ENCODE peak calls at places on chromosome 1, in five cellular contexts. M is Karpas-422, H is upper lobe of right lung, J is WERI-Rb-1, W is prostate gland. F is an unnamed sample.
A peak's percentile ranks its signal among the peaks of the same experiment; 100 is the strongest.

GRCh38 chr1:12556368-12556930 is 61.6 kb downstream of the DHRS3 start:
- DNase-seq in M (no peak), H (peak; percentile 74), J (no peak), W (peak; percentile 54), F (no peak)

GRCh38 chr1:168567568-168567967 is 8.8 kb upstream of the XCL1 start:
- DNase-seq in M (no peak), H (no peak), J (no peak), W (no peak), F (no peak)

GRCh38 chr1:205543351-205544305 is 39.2 kb downstream of the CDK18 start:
- DNase-seq in M (no peak), H (peak; percentile 87), J (peak; percentile 79), W (peak; percentile 74), F (no peak)

GRCh38 chr1:31575373-31576140 is 758 bp upstream of the TINAGL1 start:
- DNase-seq in M (no peak), H (peak; percentile 84), J (no peak), W (peak; percentile 84), F (no peak)

GRCh38 chr1:64686828-64687724 is 57.8 kb upstream of the RAVER2 start:
- DNase-seq in M (peak; percentile 69), H (no peak), J (peak; percentile 16), W (peak; percentile 16), F (no peak)

GRCh38 chr1:146001734-146002133 is 5.4 kb upstream of the TXNIP start:
- DNase-seq in M (no peak), H (no peak), J (no peak), W (no peak), F (no peak)

GRCh38 chr1:100397681-100398080 is 45.4 kb downstream of the CDC14A start:
- DNase-seq in M (no peak), H (no peak), J (no peak), W (no peak), F (no peak)

GRCh38 chr1:112971006-112971405 is 15.0 kb upstream of the SLC16A1 start:
- DNase-seq in M (no peak), H (no peak), J (no peak), W (no peak), F (no peak)

GRCh38 chr1:42085596-42085995 is 67.6 kb upstream of the GUCA2B start:
- DNase-seq in M (no peak), H (no peak), J (no peak), W (no peak), F (no peak)

GRCh38 chr1:63935553-63935952 is 161.7 kb downstream of the ROR1 start:
- DNase-seq in M (no peak), H (no peak), J (no peak), W (no peak), F (no peak)

GRCh38 chr1:30200161-30200560 is 523.2 kb downstream of the MATN1 start:
- DNase-seq in M (no peak), H (no peak), J (no peak), W (no peak), F (no peak)

GRCh38 chr1:99239690-99240089 is 24.6 kb upstream of the PLPPR4 start:
- DNase-seq in M (no peak), H (no peak), J (no peak), W (no peak), F (no peak)

DNA sequence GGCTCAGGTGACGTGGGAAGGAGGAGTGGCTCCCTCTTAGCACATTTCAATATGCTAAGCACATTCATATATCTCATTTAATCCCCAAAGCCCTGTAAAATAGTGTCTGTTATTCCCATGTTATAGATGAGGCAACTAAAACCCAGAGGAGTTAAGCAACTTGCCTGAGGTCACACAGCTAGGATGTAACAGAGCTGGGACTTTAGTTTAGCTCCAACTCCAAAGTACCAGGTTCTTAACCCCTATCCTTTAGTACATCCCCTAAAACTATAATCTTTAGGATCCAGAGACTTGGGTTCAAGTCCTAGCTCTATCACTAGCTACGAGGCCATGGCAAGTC is 48.5 kb downstream of the LGR6 start:
- DNase-seq in M (no peak), H (no peak), J (peak; percentile 1), W (no peak), F (no peak)
- H3K27ac ChIP-seq in M (no peak overlapping the region), H (no peak overlapping the region), J (no peak overlapping the region), W (peak overlapping the region; percentile 25), F (no peak overlapping the region)

GRCh38 chr1:117795190-117795589 is 134.2 kb downstream of the GDAP2 start:
- DNase-seq in M (no peak), H (no peak), J (no peak), W (no peak), F (no peak)
- H3K27ac ChIP-seq in M (no peak overlapping the region), H (no peak overlapping the region), J (no peak overlapping the region), W (no peak overlapping the region), F (no peak overlapping the region)

GRCh38 chr1:183038913-183039312 is 15.7 kb downstream of the LAMC1 start:
- DNase-seq in M (no peak), H (no peak), J (no peak), W (no peak), F (no peak)

GRCh38 chr1:183032122-183032921 is 9.1 kb downstream of the LAMC1 start:
- DNase-seq in M (no peak), H (no peak), J (no peak), W (no peak), F (no peak)

GRCh38 chr1:183033205-183033604 is 10.0 kb downstream of the LAMC1 start:
- DNase-seq in M (no peak), H (no peak), J (no peak), W (no peak), F (no peak)

GRCh38 chr1:183038333-183038876 is 15.2 kb downstream of the LAMC1 start:
- DNase-seq in M (no peak), H (no peak), J (no peak), W (no peak), F (no peak)

DNA sequence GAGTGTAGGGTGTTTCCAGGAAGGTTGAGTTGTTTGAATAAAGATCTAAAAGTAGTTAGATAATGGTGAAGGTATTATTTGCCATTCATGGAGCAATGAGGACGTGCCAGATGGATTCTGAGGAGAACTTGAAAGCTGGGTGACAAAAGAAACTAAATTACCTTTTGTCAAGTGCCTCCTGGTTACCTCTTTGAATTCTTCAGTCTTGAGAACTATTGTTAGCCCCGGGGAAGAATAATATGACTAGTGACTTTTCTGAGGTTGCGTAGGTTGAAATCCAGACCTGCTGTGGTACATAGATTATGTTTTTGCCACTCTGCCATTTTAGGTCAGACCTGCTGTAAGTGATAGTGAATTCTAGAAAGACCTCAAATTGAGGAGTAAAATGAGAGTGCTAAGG is 11.5 kb downstream of the LAMC1 start:
- DNase-seq in M (no peak), H (no peak), J (no peak), W (no peak), F (no peak)
- H3K27ac ChIP-seq in M (no peak overlapping the region), H (no peak overlapping the region), J (no peak overlapping the region), W (no peak overlapping the region), F (no peak overlapping the region)

DNA sequence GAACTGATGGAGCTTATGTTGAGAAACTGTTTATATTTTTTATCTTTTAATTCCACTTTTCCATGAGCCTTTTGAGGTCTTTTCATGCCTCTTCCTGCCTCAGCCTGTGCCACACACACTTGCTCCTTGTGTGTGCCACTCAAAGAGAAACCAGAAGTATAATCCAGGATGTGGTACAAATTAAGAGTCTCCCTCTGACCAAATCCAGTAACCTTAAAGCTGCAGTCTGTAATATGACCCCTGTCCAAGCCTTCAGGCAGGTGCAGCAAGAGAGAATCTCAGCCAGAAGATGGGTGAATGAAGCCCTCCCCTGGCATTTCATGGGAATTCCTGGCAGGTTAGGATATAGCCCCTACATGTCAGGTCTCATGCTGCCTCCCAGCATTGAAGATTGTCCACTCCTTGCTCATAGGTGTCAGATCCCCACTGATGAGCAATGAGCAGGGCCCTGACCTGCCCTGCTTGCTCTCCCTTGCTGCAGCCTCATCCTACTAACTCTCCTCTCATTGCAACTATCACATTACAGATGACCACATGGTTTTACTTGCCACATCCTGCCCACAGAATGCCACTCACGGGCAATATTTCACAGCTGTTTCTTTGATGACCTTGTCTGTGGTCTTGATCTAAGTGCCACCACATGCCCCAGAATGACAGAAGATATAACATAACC is 169.3 kb downstream of the SEC16B start:
- DNase-seq in M (no peak), H (no peak), J (no peak), W (no peak), F (no peak)
- H3K27ac ChIP-seq in M (no peak overlapping the region), H (no peak overlapping the region), J (no peak overlapping the region), W (no peak overlapping the region), F (no peak overlapping the region)

GRCh38 chr1:114735479-114735878 is 18.9 kb upstream of the NRAS start:
- DNase-seq in M (no peak), H (no peak), J (no peak), W (no peak), F (no peak)
- H3K27ac ChIP-seq in M (no peak overlapping the region), H (no peak overlapping the region), J (no peak overlapping the region), W (no peak overlapping the region), F (no peak overlapping the region)

DNA sequence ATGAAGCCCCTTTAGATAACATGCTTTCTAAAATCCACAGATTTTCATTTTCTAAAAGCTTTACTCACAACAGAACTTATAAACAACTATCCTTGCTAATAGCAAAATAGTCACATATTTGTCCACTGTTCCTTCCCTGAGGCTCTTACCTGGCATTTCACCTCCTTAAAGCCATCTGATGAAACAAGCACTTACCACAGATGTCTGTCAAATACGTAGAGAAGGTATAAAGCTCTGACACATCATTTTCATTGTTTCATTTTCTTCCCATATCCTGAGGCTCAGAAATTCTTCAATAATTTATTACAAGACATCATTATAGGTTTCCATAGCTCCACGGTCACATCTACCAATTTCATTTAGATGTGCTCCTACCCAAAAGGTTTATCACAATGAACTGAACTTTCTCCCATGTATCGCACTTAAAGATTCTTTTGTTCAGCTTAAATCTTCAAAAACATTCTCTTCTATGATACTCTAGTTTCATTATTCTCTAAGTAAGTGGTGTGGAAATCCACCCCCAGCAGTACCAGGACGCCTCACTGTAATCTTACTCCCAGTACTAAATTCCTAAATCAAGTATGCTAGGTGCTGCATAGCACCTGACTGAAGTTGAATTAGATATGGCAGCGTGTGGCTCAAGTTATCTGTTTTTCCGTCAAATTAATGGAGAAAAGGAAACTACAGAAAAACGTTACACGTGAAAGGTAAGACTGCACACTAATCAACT is 569.6 kb downstream of the SMYD3 start:
- DNase-seq in M (no peak), H (no peak), J (no peak), W (no peak), F (no peak)
- H3K27ac ChIP-seq in M (no peak overlapping the region), H (no peak overlapping the region), J (no peak overlapping the region), W (no peak overlapping the region), F (no peak overlapping the region)

DNA sequence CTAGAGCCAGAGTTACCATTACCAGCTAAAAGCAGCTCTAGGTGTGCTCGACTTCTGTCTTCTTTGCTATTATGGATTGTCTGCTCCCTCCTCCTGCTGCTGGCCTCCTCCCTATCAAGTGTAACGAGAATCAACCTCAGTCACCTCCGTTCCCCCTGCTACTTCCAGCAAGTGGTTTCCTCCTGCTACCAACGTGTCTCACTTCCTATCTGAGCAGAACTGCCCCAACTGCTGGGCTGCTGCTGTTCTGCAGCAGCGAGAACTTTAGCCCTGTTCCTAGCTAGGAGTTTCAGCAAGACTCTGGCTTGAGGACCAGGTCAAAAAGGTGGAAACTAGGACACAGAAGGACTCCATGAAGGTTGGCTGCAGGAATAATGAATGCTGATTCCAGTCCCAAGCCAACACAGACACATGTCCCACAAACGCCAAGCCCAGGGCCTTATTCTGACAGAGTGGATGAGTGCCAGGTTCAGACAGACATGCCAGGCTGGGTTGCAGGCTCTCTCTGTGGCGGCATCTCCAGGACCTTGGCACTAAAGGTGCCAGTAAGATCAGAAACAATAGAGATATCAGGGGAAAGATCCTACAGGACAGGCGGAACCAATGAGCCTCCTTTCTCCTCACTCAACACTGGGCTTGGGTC is 46.9 kb downstream of the CD34 start:
- DNase-seq in M (peak; percentile 49), H (no peak), J (no peak), W (no peak), F (no peak)
- H3K27ac ChIP-seq in M (peak overlapping the region; percentile 9), H (peak overlapping the region; percentile 38), J (no peak overlapping the region), W (peak overlapping the region; percentile 99), F (peak overlapping the region; percentile 91)